ENCODE peak calls at places on chromosomes 7 and 10, in four cellular contexts. One of them, this sample, is unnamed.

GRCh38 chr7:105009667-105010537 is 4.1 kb upstream of the KMT2E start:
- DNase-seq in IMR-90: no peak
- DNase-seq in A172: no peak
- DNase-seq in amniotic stem cell: no peak
- DNase-seq in this sample: no peak

GRCh38 chr7:51732951-51733350 is 416.3 kb upstream of the COBL start:
- DNase-seq in IMR-90: no peak
- DNase-seq in A172: no peak
- DNase-seq in amniotic stem cell: no peak
- DNase-seq in this sample: no peak

GRCh38 chr7:139852482-139852845 is 23.4 kb downstream of the TBXAS1 start:
- DNase-seq in A172: no peak
- DNase-seq in amniotic stem cell: no peak
- DNase-seq in IMR-90: no peak
- DNase-seq in this sample: no peak

GRCh38 chr7:52696183-52696582 is 339.2 kb upstream of the POM121L12 start:
- DNase-seq in amniotic stem cell: no peak
- DNase-seq in A172: no peak
- DNase-seq in IMR-90: no peak
- DNase-seq in this sample: no peak

GRCh38 chr10:131475803-131476202 is 164.3 kb upstream of the TCERG1L start:
- DNase-seq in A172: no peak
- DNase-seq in IMR-90: no peak
- DNase-seq in amniotic stem cell: no peak
- DNase-seq in this sample: no peak

GRCh38 chr7:26912933-26913536 is 48.6 kb upstream of the SKAP2 start:
- DNase-seq in amniotic stem cell: no peak
- DNase-seq in A172: no peak
- DNase-seq in IMR-90: no peak
- DNase-seq in this sample: no peak

GRCh38 chr7:150945853-150946825 is 32.0 kb downstream of the KCNH2 start:
- DNase-seq in amniotic stem cell: no peak
- DNase-seq in A172: no peak
- DNase-seq in IMR-90: no peak
- DNase-seq in this sample: no peak

GRCh38 chr10:74415440-74415839 is 264.4 kb downstream of the ADK start:
- DNase-seq in amniotic stem cell: no peak
- DNase-seq in A172: no peak
- DNase-seq in IMR-90: no peak
- DNase-seq in this sample: no peak

GRCh38 chr7:69922011-69922803 is 323.9 kb downstream of the AUTS2 start:
- DNase-seq in A172: no peak
- DNase-seq in IMR-90: no peak
- DNase-seq in amniotic stem cell: no peak
- DNase-seq in this sample: no peak

GRCh38 chr7:41702635-41703371 is at the start of gene INHBA:
- DNase-seq in amniotic stem cell: peak; percentile 89
- DNase-seq in A172: peak; percentile 50
- DNase-seq in IMR-90: peak; percentile 98
- DNase-seq in this sample: peak; percentile 95

GRCh38 chr10:14008648-14009072 is 322.1 kb downstream of the FRMD4A start:
- DNase-seq in IMR-90: peak; percentile 75
- DNase-seq in A172: no peak
- DNase-seq in amniotic stem cell: no peak
- DNase-seq in this sample: no peak

GRCh38 chr7:13774976-13775375 is 214.5 kb downstream of the ETV1 start:
- DNase-seq in amniotic stem cell: no peak
- DNase-seq in A172: no peak
- DNase-seq in IMR-90: peak; percentile 12
- DNase-seq in this sample: no peak

GRCh38 chr7:134044682-134045081 is 82.5 kb upstream of the LRGUK start:
- DNase-seq in amniotic stem cell: no peak
- DNase-seq in A172: no peak
- DNase-seq in IMR-90: peak; percentile 53
- DNase-seq in this sample: no peak

GRCh38 chr7:142308918-142309317 is 51.1 kb upstream of the PRSS58 start:
- DNase-seq in amniotic stem cell: no peak
- DNase-seq in A172: no peak
- DNase-seq in IMR-90: no peak
- DNase-seq in this sample: no peak

GRCh38 chr7:141012044-141012685 is 2.6 kb downstream of the MRPS33 start:
- DNase-seq in A172: peak; percentile 58
- DNase-seq in IMR-90: peak; percentile 62
- DNase-seq in amniotic stem cell: peak; percentile 6
- DNase-seq in this sample: peak; percentile 84

GRCh38 chr7:33048257-33048656 is 14.3 kb downstream of the NT5C3A start:
- DNase-seq in A172: no peak
- DNase-seq in amniotic stem cell: no peak
- DNase-seq in IMR-90: no peak
- DNase-seq in this sample: no peak